ENCODE peak calls at places on chromosomes 3 and 15, in ten cellular contexts. One of them, this sample, is unnamed.
A peak's percentile ranks its signal among the peaks of the same experiment; 100 is the strongest.

GRCh38 chr3:30012941-30013543 is 593.4 kb upstream of the TGFBR2 start:
- DNase-seq in OCI-LY7: peak; percentile 55
- DNase-seq in psoas muscle: peak; percentile 45
- DNase-seq in transverse colon: peak; percentile 79
- DNase-seq in left ventricle myocardium inferior: peak; percentile 28
- DNase-seq in adipocyte: peak; percentile 85
- DNase-seq in A549: peak; percentile 51
- DNase-seq in bronchial epithelial cell: peak; percentile 64
- DNase-seq in IMR-90: peak; percentile 70
- DNase-seq in NT2/D1: peak; percentile 64
- DNase-seq in this sample: peak; percentile 61

GRCh38 chr3:51686512-51687215 is 15.6 kb downstream of the TEX264 start:
- DNase-seq in OCI-LY7: peak; percentile 72
- DNase-seq in psoas muscle: peak; percentile 71
- DNase-seq in transverse colon: peak; percentile 57
- DNase-seq in left ventricle myocardium inferior: peak; percentile 64
- DNase-seq in adipocyte: no peak
- DNase-seq in A549: no peak
- DNase-seq in bronchial epithelial cell: peak; percentile 52
- DNase-seq in IMR-90: peak; percentile 8
- DNase-seq in NT2/D1: no peak
- DNase-seq in this sample: no peak

GRCh38 chr3:169624533-169624972 is 39.0 kb downstream of the MECOM start:
- DNase-seq in OCI-LY7: no peak
- DNase-seq in psoas muscle: no peak
- DNase-seq in transverse colon: no peak
- DNase-seq in left ventricle myocardium inferior: no peak
- DNase-seq in adipocyte: no peak
- DNase-seq in A549: no peak
- DNase-seq in bronchial epithelial cell: no peak
- DNase-seq in IMR-90: no peak
- DNase-seq in NT2/D1: no peak
- DNase-seq in this sample: no peak

GRCh38 chr15:92343869-92344643 is 49.6 kb upstream of the ST8SIA2 start:
- DNase-seq in OCI-LY7: no peak
- DNase-seq in psoas muscle: no peak
- DNase-seq in transverse colon: no peak
- DNase-seq in left ventricle myocardium inferior: peak; percentile 68
- DNase-seq in adipocyte: no peak
- DNase-seq in A549: no peak
- DNase-seq in bronchial epithelial cell: no peak
- DNase-seq in IMR-90: no peak
- DNase-seq in NT2/D1: peak; percentile 79
- DNase-seq in this sample: no peak

GRCh38 chr3:7381741-7382140 is 520.8 kb downstream of the GRM7 start:
- DNase-seq in OCI-LY7: no peak
- DNase-seq in psoas muscle: no peak
- DNase-seq in transverse colon: no peak
- DNase-seq in left ventricle myocardium inferior: no peak
- DNase-seq in adipocyte: no peak
- DNase-seq in A549: no peak
- DNase-seq in bronchial epithelial cell: no peak
- DNase-seq in IMR-90: no peak
- DNase-seq in NT2/D1: no peak
- DNase-seq in this sample: no peak

GRCh38 chr15:59292393-59292792 is 80.3 kb downstream of the MYO1E start:
- DNase-seq in OCI-LY7: no peak
- DNase-seq in psoas muscle: no peak
- DNase-seq in transverse colon: no peak
- DNase-seq in left ventricle myocardium inferior: no peak
- DNase-seq in adipocyte: peak; percentile 33
- DNase-seq in A549: no peak
- DNase-seq in bronchial epithelial cell: no peak
- DNase-seq in IMR-90: peak; percentile 51
- DNase-seq in NT2/D1: no peak
- DNase-seq in this sample: no peak

GRCh38 chr3:177068967-177069366 is 128.3 kb downstream of the TBL1XR1 start:
- DNase-seq in OCI-LY7: no peak
- DNase-seq in psoas muscle: no peak
- DNase-seq in transverse colon: no peak
- DNase-seq in left ventricle myocardium inferior: no peak
- DNase-seq in adipocyte: no peak
- DNase-seq in A549: no peak
- DNase-seq in bronchial epithelial cell: no peak
- DNase-seq in IMR-90: no peak
- DNase-seq in NT2/D1: no peak
- DNase-seq in this sample: no peak

GRCh38 chr15:63283126-63283525 is 5.7 kb downstream of the APH1B start:
- DNase-seq in OCI-LY7: no peak
- DNase-seq in psoas muscle: peak; percentile 66
- DNase-seq in transverse colon: no peak
- DNase-seq in left ventricle myocardium inferior: peak; percentile 45
- DNase-seq in adipocyte: no peak
- DNase-seq in A549: no peak
- DNase-seq in bronchial epithelial cell: no peak
- DNase-seq in IMR-90: no peak
- DNase-seq in NT2/D1: no peak
- DNase-seq in this sample: peak; percentile 55

GRCh38 chr3:11969986-11970385 is 34.2 kb upstream of the SYN2 start:
- DNase-seq in OCI-LY7: no peak
- DNase-seq in psoas muscle: no peak
- DNase-seq in transverse colon: no peak
- DNase-seq in left ventricle myocardium inferior: no peak
- DNase-seq in adipocyte: no peak
- DNase-seq in A549: no peak
- DNase-seq in bronchial epithelial cell: no peak
- DNase-seq in IMR-90: no peak
- DNase-seq in NT2/D1: no peak
- DNase-seq in this sample: no peak

GRCh38 chr15:79896131-79896633 is 632 bp downstream of the MTHFS start:
- DNase-seq in OCI-LY7: no peak
- DNase-seq in psoas muscle: no peak
- DNase-seq in transverse colon: no peak
- DNase-seq in left ventricle myocardium inferior: no peak
- DNase-seq in adipocyte: no peak
- DNase-seq in A549: no peak
- DNase-seq in bronchial epithelial cell: no peak
- DNase-seq in IMR-90: no peak
- DNase-seq in NT2/D1: no peak
- DNase-seq in this sample: no peak

GRCh38 chr15:66912001-66912400 is 153.4 kb upstream of the SMAD3 start:
- DNase-seq in OCI-LY7: peak; percentile 50
- DNase-seq in psoas muscle: no peak
- DNase-seq in transverse colon: no peak
- DNase-seq in left ventricle myocardium inferior: no peak
- DNase-seq in adipocyte: no peak
- DNase-seq in A549: no peak
- DNase-seq in bronchial epithelial cell: no peak
- DNase-seq in IMR-90: no peak
- DNase-seq in NT2/D1: no peak
- DNase-seq in this sample: no peak

GRCh38 chr15:56261854-56262509 is 18.3 kb upstream of the RFX7 start:
- DNase-seq in OCI-LY7: no peak
- DNase-seq in psoas muscle: no peak
- DNase-seq in transverse colon: peak; percentile 66
- DNase-seq in left ventricle myocardium inferior: no peak
- DNase-seq in adipocyte: no peak
- DNase-seq in A549: no peak
- DNase-seq in bronchial epithelial cell: peak; percentile 29
- DNase-seq in IMR-90: no peak
- DNase-seq in NT2/D1: no peak
- DNase-seq in this sample: no peak

GRCh38 chr3:10600159-10601125 is 95.1 kb upstream of the ATP2B2 start:
- DNase-seq in OCI-LY7: no peak
- DNase-seq in psoas muscle: no peak
- DNase-seq in transverse colon: no peak
- DNase-seq in left ventricle myocardium inferior: no peak
- DNase-seq in adipocyte: no peak
- DNase-seq in A549: no peak
- DNase-seq in bronchial epithelial cell: no peak
- DNase-seq in IMR-90: no peak
- DNase-seq in NT2/D1: no peak
- DNase-seq in this sample: no peak

GRCh38 chr3:187807086-187807862 is 62.0 kb upstream of the BCL6 start:
- DNase-seq in OCI-LY7: no peak
- DNase-seq in psoas muscle: no peak
- DNase-seq in transverse colon: no peak
- DNase-seq in left ventricle myocardium inferior: no peak
- DNase-seq in adipocyte: peak; percentile 50
- DNase-seq in A549: no peak
- DNase-seq in bronchial epithelial cell: peak; percentile 92
- DNase-seq in IMR-90: peak; percentile 84
- DNase-seq in NT2/D1: no peak
- DNase-seq in this sample: no peak

GRCh38 chr3:130826516-130826915 is 67.4 kb upstream of the ATP2C1 start:
- DNase-seq in OCI-LY7: no peak
- DNase-seq in psoas muscle: no peak
- DNase-seq in transverse colon: no peak
- DNase-seq in left ventricle myocardium inferior: no peak
- DNase-seq in adipocyte: no peak
- DNase-seq in A549: no peak
- DNase-seq in bronchial epithelial cell: peak; percentile 58
- DNase-seq in IMR-90: no peak
- DNase-seq in NT2/D1: no peak
- DNase-seq in this sample: no peak

GRCh38 chr3:128395500-128396125 is 71.1 kb downstream of the DNAJB8 start:
- DNase-seq in OCI-LY7: no peak
- DNase-seq in psoas muscle: peak; percentile 82
- DNase-seq in transverse colon: no peak
- DNase-seq in left ventricle myocardium inferior: peak; percentile 82
- DNase-seq in adipocyte: peak; percentile 38
- DNase-seq in A549: no peak
- DNase-seq in bronchial epithelial cell: no peak
- DNase-seq in IMR-90: peak; percentile 43
- DNase-seq in NT2/D1: no peak
- DNase-seq in this sample: no peak

DNA sequence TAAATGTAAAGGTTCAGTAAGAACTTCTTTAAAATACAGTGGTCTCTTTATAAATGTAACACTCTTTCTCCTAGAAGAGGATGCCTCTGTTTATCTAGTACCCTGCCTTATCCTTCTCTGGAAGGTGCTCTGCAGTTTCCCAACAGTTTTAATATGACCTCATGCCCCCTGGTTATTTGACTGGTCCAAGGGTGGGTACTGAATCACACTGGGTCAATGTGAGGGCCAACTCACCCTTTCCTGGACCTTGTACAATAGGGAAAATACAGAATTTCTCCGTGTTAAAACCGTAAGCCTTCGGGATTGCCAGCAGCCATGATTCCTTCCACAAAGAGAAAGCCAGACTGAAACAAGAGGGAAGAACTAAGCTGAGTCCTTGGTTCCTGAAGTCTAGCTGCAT is 9.2 kb downstream of the DCBLD2 start:
- DNase-seq in OCI-LY7: no peak
- DNase-seq in psoas muscle: no peak
- DNase-seq in transverse colon: no peak
- DNase-seq in left ventricle myocardium inferior: no peak
- DNase-seq in adipocyte: no peak
- DNase-seq in A549: no peak
- DNase-seq in bronchial epithelial cell: no peak
- DNase-seq in IMR-90: no peak
- DNase-seq in NT2/D1: no peak
- DNase-seq in this sample: no peak
- H3K4me3 ChIP-seq in OCI-LY7: no peak overlapping the region
- H3K4me3 ChIP-seq in psoas muscle: no peak overlapping the region
- H3K4me3 ChIP-seq in transverse colon: no peak overlapping the region
- H3K4me3 ChIP-seq in left ventricle myocardium inferior: no peak overlapping the region
- H3K4me3 ChIP-seq in adipocyte: peak overlapping the region; percentile 31
- H3K4me3 ChIP-seq in A549: peak overlapping the region; percentile 93
- H3K4me3 ChIP-seq in bronchial epithelial cell: no peak overlapping the region
- H3K4me3 ChIP-seq in IMR-90: no peak overlapping the region
- H3K4me3 ChIP-seq in NT2/D1: no peak overlapping the region
- H3K4me3 ChIP-seq in this sample: no peak overlapping the region

GRCh38 chr3:9404680-9405079 is 7.3 kb downstream of the SETD5 start:
- DNase-seq in OCI-LY7: no peak
- DNase-seq in psoas muscle: no peak
- DNase-seq in transverse colon: no peak
- DNase-seq in left ventricle myocardium inferior: no peak
- DNase-seq in adipocyte: no peak
- DNase-seq in A549: no peak
- DNase-seq in bronchial epithelial cell: no peak
- DNase-seq in IMR-90: no peak
- DNase-seq in NT2/D1: no peak
- DNase-seq in this sample: no peak
- H3K4me3 ChIP-seq in OCI-LY7: no peak overlapping the region
- H3K4me3 ChIP-seq in psoas muscle: peak overlapping the region; percentile 35
- H3K4me3 ChIP-seq in transverse colon: no peak overlapping the region
- H3K4me3 ChIP-seq in left ventricle myocardium inferior: peak overlapping the region; percentile 3
- H3K4me3 ChIP-seq in adipocyte: no peak overlapping the region
- H3K4me3 ChIP-seq in A549: no peak overlapping the region
- H3K4me3 ChIP-seq in bronchial epithelial cell: no peak overlapping the region
- H3K4me3 ChIP-seq in IMR-90: no peak overlapping the region
- H3K4me3 ChIP-seq in NT2/D1: no peak overlapping the region
- H3K4me3 ChIP-seq in this sample: no peak overlapping the region

DNA sequence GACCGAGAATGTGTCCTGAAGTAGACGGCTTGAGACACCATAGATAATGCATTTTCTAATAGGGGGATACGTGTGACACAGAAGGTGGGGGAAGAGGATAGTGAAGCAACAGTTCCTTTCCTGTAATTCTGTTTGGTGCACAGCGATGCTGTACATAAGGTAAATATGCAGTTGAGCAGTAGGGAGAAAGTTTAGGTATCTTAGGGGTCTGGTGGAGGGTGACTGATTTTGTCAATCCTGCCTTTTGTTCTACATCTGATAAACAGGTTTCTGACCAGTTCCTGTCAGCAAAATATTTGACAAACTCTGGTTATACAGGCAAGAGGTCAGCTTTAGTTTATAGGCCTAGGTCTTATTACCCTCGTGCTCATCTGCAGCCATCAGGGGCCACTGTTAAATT is 71.3 kb downstream of the TRAK1 start:
- DNase-seq in OCI-LY7: no peak
- DNase-seq in psoas muscle: no peak
- DNase-seq in transverse colon: no peak
- DNase-seq in left ventricle myocardium inferior: no peak
- DNase-seq in adipocyte: no peak
- DNase-seq in A549: no peak
- DNase-seq in bronchial epithelial cell: no peak
- DNase-seq in IMR-90: no peak
- DNase-seq in NT2/D1: no peak
- DNase-seq in this sample: no peak
- H3K4me3 ChIP-seq in OCI-LY7: peak overlapping the region; percentile 5
- H3K4me3 ChIP-seq in psoas muscle: no peak overlapping the region
- H3K4me3 ChIP-seq in transverse colon: no peak overlapping the region
- H3K4me3 ChIP-seq in left ventricle myocardium inferior: no peak overlapping the region
- H3K4me3 ChIP-seq in adipocyte: no peak overlapping the region
- H3K4me3 ChIP-seq in A549: no peak overlapping the region
- H3K4me3 ChIP-seq in bronchial epithelial cell: no peak overlapping the region
- H3K4me3 ChIP-seq in IMR-90: no peak overlapping the region
- H3K4me3 ChIP-seq in NT2/D1: no peak overlapping the region
- H3K4me3 ChIP-seq in this sample: no peak overlapping the region

DNA sequence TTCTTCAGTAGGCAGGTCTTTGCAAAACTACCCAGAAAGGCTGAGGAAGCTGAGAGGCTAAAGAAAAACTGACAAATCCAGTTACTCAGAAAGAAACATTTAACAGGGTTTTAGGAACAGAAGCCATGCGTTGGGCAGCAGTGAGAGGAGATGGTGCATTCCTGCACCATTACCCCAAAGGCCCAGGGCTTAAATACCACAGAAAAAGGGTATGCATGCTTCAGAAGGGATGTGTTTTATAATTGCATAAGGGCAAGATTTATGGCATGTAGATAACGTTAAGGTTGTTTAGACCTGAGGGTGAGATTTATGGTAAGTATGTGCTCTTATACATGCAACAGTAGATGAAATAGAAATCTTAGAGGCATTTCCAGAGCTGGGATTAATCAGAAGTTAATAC is 10.0 kb downstream of the C3orf52 start:
- DNase-seq in OCI-LY7: no peak
- DNase-seq in psoas muscle: no peak
- DNase-seq in transverse colon: no peak
- DNase-seq in left ventricle myocardium inferior: no peak
- DNase-seq in adipocyte: no peak
- DNase-seq in A549: no peak
- DNase-seq in bronchial epithelial cell: no peak
- DNase-seq in IMR-90: peak; percentile 74
- DNase-seq in NT2/D1: no peak
- DNase-seq in this sample: no peak
- H3K4me3 ChIP-seq in OCI-LY7: no peak overlapping the region
- H3K4me3 ChIP-seq in psoas muscle: no peak overlapping the region
- H3K4me3 ChIP-seq in transverse colon: no peak overlapping the region
- H3K4me3 ChIP-seq in left ventricle myocardium inferior: no peak overlapping the region
- H3K4me3 ChIP-seq in adipocyte: no peak overlapping the region
- H3K4me3 ChIP-seq in A549: no peak overlapping the region
- H3K4me3 ChIP-seq in bronchial epithelial cell: no peak overlapping the region
- H3K4me3 ChIP-seq in IMR-90: no peak overlapping the region
- H3K4me3 ChIP-seq in NT2/D1: no peak overlapping the region
- H3K4me3 ChIP-seq in this sample: no peak overlapping the region